ENCODE peak calls at places on chromosome 9, in five cellular contexts. W is body of pancreas, T is uterus, B is A549, U is ovary. E is an unnamed sample. For H3K4me1, the result is how much of the 10 kb centered on the place peaks cover.

GRCh38 chr9:138023394-138024124 is 146.0 kb downstream of the CACNA1B start:
- DNase-seq in W (no peak), T (no peak), B (no peak), U (no peak), E (no peak)

GRCh38 chr9:106920701-106921283 is 57.8 kb downstream of the ZNF462 start:
- DNase-seq in W (no peak), T (no peak), B (no peak), U (no peak), E (no peak)

GRCh38 chr9:27154923-27155322 is 45.9 kb downstream of the TEK start:
- DNase-seq in W (no peak), T (no peak), B (no peak), U (no peak), E (no peak)

GRCh38 chr9:122402403-122403268 is 31.8 kb downstream of the PTGS1 start:
- DNase-seq in W (no peak), T (no peak), B (peak), U (no peak), E (no peak)

GRCh38 chr9:27433599-27434325 is 90.3 kb upstream of the IFNK start:
- DNase-seq in W (no peak), T (no peak), B (no peak), U (no peak), E (no peak)

GRCh38 chr9:19127881-19128719 is 808 bp upstream of the PLIN2 start:
- DNase-seq in W (peak), T (peak), B (no peak), U (peak), E (no peak)

GRCh38 chr9:75866273-75866871 is 24.1 kb upstream of the PCSK5 start:
- DNase-seq in W (peak), T (no peak), B (no peak), U (no peak), E (peak)

GRCh38 chr9:128863647-128864046 is 18.1 kb downstream of the KYAT1 start:
- DNase-seq in W (peak), T (peak), B (peak), U (peak), E (no peak)

GRCh38 chr9:35313911-35314310 is 152.1 kb downstream of the UNC13B start:
- DNase-seq in W (no peak), T (no peak), B (no peak), U (no peak), E (no peak)

GRCh38 chr9:16653491-16654407 is 216.7 kb downstream of the BNC2 start:
- DNase-seq in W (no peak), T (peak), B (no peak), U (peak), E (no peak)

GRCh38 chr9:8542537-8542936 is 743.0 kb upstream of the DMAC1 start:
- DNase-seq in W (no peak), T (no peak), B (no peak), U (no peak), E (no peak)

GRCh38 chr9:132381966-132382541 is 24.6 kb downstream of the TTF1 start:
- DNase-seq in W (peak), T (no peak), B (no peak), U (no peak), E (peak)

GRCh38 chr9:111399772-111400563 is 69.9 kb upstream of the OR2K2 start:
- DNase-seq in W (peak), T (no peak), B (peak), U (no peak), E (no peak)

GRCh38 chr9:101158361-101158760 is 129.8 kb downstream of the PLPPR1 start:
- DNase-seq in W (no peak), T (no peak), B (no peak), U (no peak), E (no peak)

GRCh38 chr9:14532716-14533115 is 160.5 kb downstream of the ZDHHC21 start:
- DNase-seq in W (no peak), T (no peak), B (peak), U (no peak), E (no peak)

GRCh38 chr9:111038336-111039202 is at the start of gene LPAR1:
- DNase-seq in W (peak), T (peak), B (no peak), U (peak), E (peak)

GRCh38 chr9:111661802-111662491 is 542 bp downstream of the GNG10 start:
- DNase-seq in W (peak), T (peak), B (peak), U (no peak), E (peak)

GRCh38 chr9:101737705-101738565 is 512 bp downstream of the GRIN3A start:
- DNase-seq in W (peak), T (no peak), B (peak), U (no peak), E (no peak)

GRCh38 chr9:136604823-136605525 is 57.7 kb upstream of the EGFL7 start:
- DNase-seq in W (no peak), T (no peak), B (no peak), U (no peak), E (no peak)

GRCh38 chr9:4334439-4334838 is 34.6 kb upstream of the GLIS3 start:
- DNase-seq in W (peak), T (no peak), B (peak), U (no peak), E (peak)

GRCh38 chr9:37466037-37466709 is 923 bp upstream of the ZBTB5 start:
- DNase-seq in W (peak), T (peak), B (peak), U (peak), E (peak)

GRCh38 chr9:37465249-37466036 is at the start of gene ZBTB5:
- DNase-seq in W (peak), T (peak), B (peak), U (peak), E (peak)

GRCh38 chr9:37464006-37464405 is 1.2 kb downstream of the ZBTB5 start:
- DNase-seq in W (no peak), T (no peak), B (no peak), U (no peak), E (no peak)

GRCh38 chr9:37468620-37469019 is 3.4 kb upstream of the ZBTB5 start:
- DNase-seq in W (no peak), T (no peak), B (no peak), U (no peak), E (no peak)

DNA sequence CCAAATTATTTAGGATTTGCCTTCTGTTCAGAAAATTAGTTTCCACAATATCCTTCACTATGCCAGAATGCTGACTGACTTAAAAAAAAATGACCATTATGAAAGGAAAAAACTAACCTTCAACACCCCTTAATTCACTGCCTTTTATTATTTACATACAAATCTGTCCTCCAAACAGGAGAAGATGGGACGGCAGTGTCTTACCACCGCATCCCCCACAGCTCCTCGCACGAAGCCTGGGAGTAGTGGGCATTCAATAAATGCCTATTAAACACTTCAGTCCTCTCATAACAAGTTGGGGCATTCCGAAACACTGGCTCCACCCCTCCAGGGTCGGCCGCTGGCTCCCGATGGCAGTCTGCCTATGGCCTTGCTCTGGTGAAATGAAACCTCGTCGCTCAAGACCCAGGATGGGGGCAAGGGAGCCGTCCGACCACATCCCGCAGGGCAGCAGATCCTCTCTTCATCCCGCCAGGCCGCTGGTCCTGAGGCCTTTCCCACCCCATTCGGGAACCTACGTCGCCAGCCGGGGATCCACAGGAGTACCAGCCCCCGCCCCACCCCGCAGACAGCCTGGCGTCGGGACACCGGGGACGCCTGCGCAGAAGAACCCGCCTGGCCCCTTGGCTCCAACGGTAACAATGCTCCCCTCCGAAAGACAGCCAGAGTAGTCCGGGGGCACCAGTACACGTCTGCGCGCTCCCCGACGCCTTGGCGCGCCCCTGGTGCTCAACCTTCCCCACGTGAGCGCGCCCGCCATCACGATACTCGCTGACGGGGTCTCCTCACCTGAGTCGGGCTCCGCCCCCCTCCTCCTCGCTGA is 613 bp downstream of the ZBTB5 start:
- DNase-seq in W (peak), T (no peak), B (peak), U (no peak), E (peak)
- H3K4me1 ChIP-seq in W (under half), T (under half), B (under half), U (under half), E (under half)

GRCh38 chr9:17928228-17928627 is 349.4 kb downstream of the SH3GL2 start:
- DNase-seq in W (no peak), T (no peak), B (no peak), U (no peak), E (no peak)
- TF ChIP-seq POLR2A in W (no peak), T (no peak), B (no peak), U (no peak), E (no peak)

GRCh38 chr9:134365115-134365596 is 38.9 kb downstream of the RXRA start:
- DNase-seq in W (no peak), T (no peak), B (no peak), U (no peak), E (no peak)
- TF ChIP-seq CTCF in W (no peak), T (no peak), B (no peak), U (no peak), E (no peak)

GRCh38 chr9:5511476-5511875 is 1.1 kb downstream of the PDCD1LG2 start:
- DNase-seq in W (no peak), T (no peak), B (no peak), U (no peak), E (no peak)

GRCh38 chr9:5510360-5510931 is at the start of gene PDCD1LG2:
- DNase-seq in W (no peak), T (no peak), B (no peak), U (no peak), E (no peak)

GRCh38 chr9:5510991-5511390 is 660 bp downstream of the PDCD1LG2 start:
- DNase-seq in W (no peak), T (no peak), B (no peak), U (no peak), E (no peak)

GRCh38 chr9:5511935-5512580 is 1.7 kb downstream of the PDCD1LG2 start:
- DNase-seq in W (no peak), T (no peak), B (no peak), U (no peak), E (no peak)

GRCh38 chr9:5509573-5509972 is 758 bp upstream of the PDCD1LG2 start:
- DNase-seq in W (no peak), T (no peak), B (peak), U (no peak), E (no peak)
- H3K4me1 ChIP-seq in W (under half), T (under half), B (under half), U (under half), E (under half)

DNA sequence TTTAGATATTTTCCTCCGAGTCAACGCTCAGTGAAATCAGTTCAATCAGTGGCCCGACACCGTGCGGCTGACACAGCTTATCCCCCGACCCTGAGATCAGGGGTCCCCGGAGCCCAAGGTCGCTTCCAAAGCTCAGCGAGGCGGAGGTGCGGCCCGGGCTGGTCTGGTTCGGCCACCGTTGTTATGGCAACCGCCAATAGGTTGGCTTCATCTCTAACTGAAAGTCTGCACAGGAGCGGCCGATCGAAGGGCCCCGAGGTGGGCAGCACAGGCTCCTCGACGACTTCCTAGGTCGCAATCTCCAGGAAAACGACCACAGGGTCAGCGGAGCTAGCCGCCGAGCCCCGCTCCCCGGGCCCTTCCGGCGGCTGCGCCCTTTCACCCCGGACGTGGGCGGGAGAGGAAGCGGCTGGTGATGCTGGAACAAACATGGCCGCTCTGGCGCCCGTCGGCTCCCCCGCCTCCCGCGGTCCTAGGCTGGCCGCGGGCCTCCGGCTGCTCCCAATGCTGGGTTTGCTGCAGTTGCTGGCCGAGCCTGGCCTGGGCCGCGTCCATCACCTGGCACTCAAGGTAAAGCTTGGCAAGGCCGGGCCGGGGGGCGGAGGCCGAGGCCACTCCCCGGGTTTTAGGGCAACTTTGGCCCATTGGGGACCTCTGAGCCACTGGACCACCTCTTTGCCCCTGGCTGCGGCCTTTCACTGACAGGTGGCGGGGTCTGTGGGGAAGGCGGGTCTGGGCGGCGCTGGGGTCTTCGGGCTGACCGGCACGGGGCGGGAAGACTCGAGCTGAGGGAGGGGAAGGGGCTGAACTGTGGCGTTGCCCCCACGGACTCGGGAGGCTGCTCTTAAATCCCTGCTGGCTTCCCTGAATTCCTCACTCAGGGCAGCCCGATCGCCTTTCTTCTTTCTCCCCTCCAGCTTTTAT is at the start of gene GPR107:
- DNase-seq in W (peak), T (peak), B (peak), U (peak), E (peak)
- TF ChIP-seq POLR2A in W (peak), T (peak), B (peak), U (peak), E (peak)

GRCh38 chr9:109206670-109207069 is 39.6 kb upstream of the FRRS1L start:
- DNase-seq in W (no peak), T (no peak), B (no peak), U (no peak), E (no peak)
- TF ChIP-seq CTCF in W (no peak), T (no peak), B (no peak), U (no peak), E (no peak)

GRCh38 chr9:21684231-21684630 is 118.2 kb upstream of the MTAP start:
- DNase-seq in W (no peak), T (no peak), B (no peak), U (no peak), E (no peak)
- H3K4me1 ChIP-seq in W (under half), T (under half), B (half or more), U (under half), E (under half)

DNA sequence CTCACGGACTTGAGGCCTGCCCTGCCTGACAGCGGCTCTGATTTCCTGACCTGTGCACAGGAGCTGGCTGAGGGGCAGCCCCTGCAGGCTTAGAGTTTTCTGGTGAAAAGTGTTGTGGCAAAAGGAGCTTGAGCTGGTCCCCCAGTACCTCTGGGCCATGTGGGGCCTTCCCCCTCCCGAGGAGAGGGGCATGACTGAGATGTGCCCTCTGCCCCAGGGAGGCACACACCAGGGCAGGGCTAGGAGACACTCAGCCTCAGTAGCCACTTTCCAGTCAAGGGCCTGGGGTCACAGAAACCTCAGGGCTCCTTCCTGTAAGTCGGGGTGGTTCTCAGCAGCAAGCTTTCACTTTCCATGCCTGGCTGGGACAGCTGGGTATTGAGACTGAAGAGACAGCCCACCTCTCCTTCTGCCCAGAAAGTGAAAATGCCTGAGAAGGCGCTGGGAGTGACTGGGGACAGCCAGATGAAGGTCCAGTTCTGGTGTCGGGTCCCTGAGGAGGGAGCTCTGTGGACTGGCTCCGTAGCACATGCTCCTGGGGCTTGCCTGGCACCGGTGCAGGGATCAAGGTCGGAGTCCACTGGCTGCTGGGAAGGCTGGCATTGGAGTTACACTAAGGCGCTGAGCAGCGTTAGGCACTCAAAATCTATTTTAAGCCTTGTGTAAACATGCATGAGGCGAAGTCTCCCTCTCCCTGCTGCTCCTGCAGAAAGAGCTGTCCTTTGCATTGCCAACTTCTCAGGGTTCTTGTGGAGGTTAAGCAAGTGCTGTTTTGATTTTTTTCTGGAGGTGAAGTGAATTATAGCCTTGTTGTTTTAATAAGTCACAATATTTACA is 394.9 kb downstream of the GADD45G start:
- DNase-seq in W (peak), T (peak), B (peak), U (peak), E (peak)
- TF ChIP-seq POLR2A in W (no peak), T (no peak), B (no peak), U (no peak), E (no peak)

GRCh38 chr9:94056442-94056974 is 27.8 kb upstream of the PTPDC1 start:
- DNase-seq in W (no peak), T (no peak), B (no peak), U (no peak), E (peak)
- TF ChIP-seq CTCF in W (no peak), T (no peak), B (no peak), U (no peak), E (no peak)

E was measured in prostate gland.